ENCODE peak calls at places on chromosomes 5 and 9, in six cellular contexts. H is K562, S is HepG2, W is GM12892, Z is H1, Y is GM12878. I is an unnamed sample.

GRCh38 chr5:162683280-162683679 is 615.7 kb downstream of the GABRG2 start:
- DNase-seq in W (no peak), H (no peak), Z (no peak), S (no peak), Y (peak; percentile 8), I (no peak)

GRCh38 chr5:137312060-137312459 is 187.1 kb downstream of the SPOCK1 start:
- DNase-seq in H (no peak), S (no peak), Z (no peak), Y (no peak), W (no peak), I (no peak)

GRCh38 chr5:122656577-122656976 is 118.3 kb upstream of the SNX2 start:
- DNase-seq in S (no peak), H (no peak), Z (no peak), Y (no peak), W (no peak), I (no peak)

GRCh38 chr9:120708526-120709224 is 5.6 kb downstream of the MEGF9 start:
- DNase-seq in W (no peak), Z (no peak), H (no peak), S (no peak), Y (no peak), I (no peak)

GRCh38 chr5:134577022-134577795 is 51.7 kb downstream of the JADE2 start:
- DNase-seq in W (no peak), Y (no peak), S (no peak), H (no peak), Z (no peak), I (no peak)

GRCh38 chr5:72622152-72622760 is 115.0 kb upstream of the ZNF366 start:
- DNase-seq in H (no peak), Y (no peak), Z (no peak), W (no peak), S (no peak), I (no peak)

GRCh38 chr5:82156876-82157275 is 121.3 kb downstream of the RPS23 start:
- DNase-seq in S (no peak), Y (no peak), H (no peak), Z (no peak), W (no peak), I (no peak)

GRCh38 chr5:147619281-147619680 is 109.4 kb upstream of the DPYSL3 start:
- DNase-seq in Z (no peak), W (no peak), H (no peak), S (no peak), Y (no peak), I (no peak)

GRCh38 chr5:15142458-15142857 is 270.9 kb upstream of the ANKH start:
- DNase-seq in W (no peak), Y (no peak), S (no peak), H (no peak), Z (no peak), I (no peak)

GRCh38 chr5:79846198-79846521 is 144.9 kb downstream of the MTX3 start:
- DNase-seq in Y (no peak), H (no peak), Z (no peak), S (no peak), W (no peak), I (no peak)

GRCh38 chr9:93267681-93268505 is 84.0 kb downstream of the WNK2 start:
- DNase-seq in Z (no peak), S (no peak), H (peak; percentile 3), W (peak; percentile 13), Y (no peak), I (peak; percentile 25)

GRCh38 chr9:130276955-130277354 is 11.4 kb downstream of the HMCN2 start:
- DNase-seq in W (no peak), S (no peak), Y (no peak), H (no peak), Z (no peak), I (no peak)

GRCh38 chr9:649128-650074 is 192.1 kb upstream of the DMRT1 start:
- DNase-seq in Y (no peak), H (no peak), S (no peak), W (no peak), Z (no peak), I (no peak)

GRCh38 chr5:151222769-151223446 is 984 bp downstream of the CCDC69 start:
- DNase-seq in S (no peak), Z (peak; percentile 60), Y (no peak), W (peak; percentile 61), H (peak; percentile 47), I (peak; percentile 53)

GRCh38 chr5:57895766-57896165 is 413.2 kb upstream of the ACTBL2 start:
- DNase-seq in Z (no peak), H (no peak), W (no peak), Y (no peak), S (no peak), I (no peak)

GRCh38 chr9:134271338-134272301 is 54.6 kb upstream of the RXRA start:
- DNase-seq in S (no peak), H (no peak), Y (no peak), Z (no peak), W (no peak), I (no peak)

GRCh38 chr5:24145806-24146205 is 499.0 kb downstream of the CDH10 start:
- DNase-seq in Y (no peak), S (no peak), W (no peak), Z (no peak), H (no peak), I (no peak)

GRCh38 chr5:88254320-88254719 is 14.3 kb downstream of the TMEM161B start:
- DNase-seq in Y (no peak), Z (no peak), S (no peak), H (no peak), W (no peak), I (no peak)

GRCh38 chr9:126687868-126688503 is 74.3 kb downstream of the LMX1B start:
- DNase-seq in Z (no peak), H (no peak), Y (no peak), S (no peak), W (no peak), I (no peak)

GRCh38 chr9:111798786-111799185 is 4.0 kb upstream of the SHOC1 start:
- DNase-seq in Y (no peak), W (no peak), Z (no peak), S (no peak), H (no peak), I (no peak)

GRCh38 chr9:83281306-83282255 is 218.6 kb upstream of the RASEF start:
- DNase-seq in W (no peak), Z (no peak), H (no peak), S (no peak), Y (no peak), I (no peak)

GRCh38 chr5:143200781-143201398 is 202.6 kb downstream of the NR3C1 start:
- DNase-seq in Y (no peak), W (no peak), H (no peak), Z (no peak), S (no peak), I (no peak)

GRCh38 chr9:94560237-94560636 is 5.4 kb downstream of the PCAT7 start:
- DNase-seq in W (no peak), Y (no peak), S (no peak), H (no peak), Z (no peak), I (no peak)

GRCh38 chr9:33346564-33346963 is 55.8 kb downstream of the AQP7 start:
- DNase-seq in S (no peak), H (no peak), Z (no peak), Y (no peak), W (no peak), I (no peak)

GRCh38 chr9:33349743-33350142 is 52.6 kb downstream of the AQP7 start:
- DNase-seq in S (no peak), Y (no peak), Z (peak; percentile 20), W (no peak), H (no peak), I (no peak)

GRCh38 chr9:33351547-33351946 is 50.8 kb downstream of the AQP7 start:
- DNase-seq in H (no peak), Z (peak; percentile 31), W (no peak), Y (no peak), S (no peak), I (no peak)

GRCh38 chr9:33348998-33349397 is 53.4 kb downstream of the AQP7 start:
- DNase-seq in Y (no peak), S (no peak), W (no peak), Z (peak; percentile 10), H (no peak), I (no peak)

GRCh38 chr9:33350310-33350709 is 52.1 kb downstream of the AQP7 start:
- DNase-seq in W (no peak), H (no peak), Z (no peak), Y (no peak), S (no peak), I (no peak)
- TF ChIP-seq TAF1 in W (no peak), H (no peak), Z (no peak), Y (no peak), S (no peak), I (no peak)

DNA sequence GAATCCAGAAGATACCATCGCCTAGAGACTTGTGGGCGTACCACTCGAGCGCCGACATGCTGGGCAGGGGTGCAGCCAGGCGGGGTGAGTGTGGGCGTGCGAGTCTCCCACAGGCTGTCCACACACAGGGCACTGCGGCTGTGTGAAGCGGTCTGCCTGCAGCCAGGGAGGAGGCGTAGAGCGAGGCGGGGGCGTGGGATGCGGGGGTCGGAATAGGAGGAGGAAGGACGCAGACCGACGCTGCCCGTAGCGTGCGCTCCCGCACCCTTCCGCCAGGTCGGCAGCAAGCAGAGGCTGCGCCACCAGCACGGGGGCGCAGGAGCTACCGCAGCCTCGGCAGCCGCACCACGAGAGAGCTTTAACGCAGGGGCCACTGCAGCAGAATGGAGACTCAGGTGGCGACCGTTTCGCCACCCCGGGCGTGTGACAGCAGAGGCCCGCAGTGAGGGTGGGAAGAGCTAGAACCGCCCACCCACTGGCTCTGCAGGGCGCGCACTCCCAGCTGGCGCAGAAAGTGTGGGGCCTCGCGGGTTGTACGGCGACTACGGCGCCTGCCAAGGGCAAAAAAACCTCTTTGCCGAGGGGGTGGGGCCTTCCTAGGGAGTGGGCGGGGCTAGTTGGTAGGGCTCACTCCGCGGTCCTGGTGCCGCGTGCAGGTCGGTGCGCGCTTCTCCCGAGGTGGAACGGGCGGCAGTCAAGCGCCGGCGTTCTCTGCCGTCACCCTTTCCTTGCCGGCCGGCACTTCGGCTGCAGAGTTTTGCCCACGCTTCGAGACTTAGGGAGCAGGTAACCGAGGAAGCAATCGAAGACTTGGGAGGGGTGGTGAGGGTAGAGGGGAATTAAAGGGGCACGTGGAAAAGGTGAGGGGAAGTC is at the start of the genes MBLAC2 and POLR3G:
- DNase-seq in Y (peak; percentile 77), W (peak; percentile 69), Z (peak; percentile 97), H (peak; percentile 93), S (peak; percentile 86), I (peak; percentile 78)
- TF ChIP-seq POLR2A in Y (peak; percentile 83), W (peak; percentile 90), Z (peak; percentile 84), H (peak; percentile 95), S (peak; percentile 88), I (peak; percentile 78)

DNA sequence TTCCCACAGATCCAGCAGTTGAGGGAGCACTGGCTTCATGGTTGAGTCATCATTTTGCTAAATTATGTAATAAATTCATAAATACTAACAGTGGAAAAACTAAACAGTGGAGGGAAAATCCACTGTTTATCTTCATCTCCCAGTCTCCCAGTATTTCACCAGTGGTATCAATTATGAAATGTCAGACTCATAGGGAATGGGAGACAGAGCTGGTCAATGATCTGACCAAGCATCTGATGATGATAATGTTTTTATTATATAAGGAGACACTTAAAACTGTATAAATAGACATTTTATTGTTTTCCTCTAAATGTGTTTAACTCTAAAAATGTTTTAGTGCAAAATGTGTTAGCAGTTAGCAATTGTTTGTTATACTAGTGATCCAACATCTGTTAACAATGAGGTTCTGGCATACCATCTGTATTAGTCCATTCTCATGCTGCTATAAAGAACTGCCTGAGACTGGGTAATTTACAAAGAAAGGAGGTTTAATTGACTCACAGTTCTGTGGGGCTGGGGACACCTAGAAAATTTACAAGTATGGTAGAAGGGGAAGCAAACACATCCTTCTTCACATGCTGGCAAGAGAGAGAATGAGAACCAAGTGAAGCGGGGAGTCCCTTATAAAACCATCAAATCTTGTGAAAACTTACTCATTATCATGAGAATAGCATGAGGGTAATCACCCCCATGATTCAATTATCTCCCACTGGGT is 11.8 kb upstream of the REEP5 start:
- DNase-seq in H (no peak), S (no peak), W (no peak), Y (no peak), Z (no peak), I (no peak)
- TF ChIP-seq TAF1 in H (no peak), S (no peak), W (no peak), Y (no peak), Z (no peak), I (no peak)

GRCh38 chr5:172872997-172873491 is 39.0 kb downstream of the ERGIC1 start:
- DNase-seq in Z (no peak), W (no peak), Y (no peak), H (no peak), S (no peak), I (no peak)
- TF ChIP-seq POLR2A in Z (no peak), W (no peak), Y (no peak), H (no peak), S (no peak), I (no peak)